ENCODE peak calls at places on chromosomes 1 and 21, in ten cellular contexts. A is ascending aorta; G is left lung; R is tibial artery; B is neural progenitor cell; S is OCI-LY7; O is CD8-positive, alpha-beta memory T cell; X is right cardiac atrium; Z is A549; E is GM23248. F is an unnamed sample.
A peak's percentile ranks its signal among the peaks of the same experiment; 100 is the strongest.

GRCh38 chr1:210257698-210258395 is 25.3 kb downstream of the SERTAD4 start:
- DNase-seq in A (no peak), G (no peak), R (peak; percentile 84), B (no peak), S (no peak), O (no peak), X (no peak), Z (no peak), E (no peak), F (no peak)

GRCh38 chr1:235741294-235741693 is 91.7 kb upstream of the GNG4 start:
- DNase-seq in A (no peak), G (no peak), R (no peak), B (no peak), S (no peak), O (no peak), X (no peak), Z (no peak), E (peak; percentile 79), F (no peak)

GRCh38 chr21:39366563-39366962 is 17.7 kb upstream of the HMGN1 start:
- DNase-seq in A (no peak), G (no peak), R (no peak), B (no peak), S (no peak), O (no peak), X (no peak), Z (no peak), E (no peak), F (no peak)

GRCh38 chr1:161092621-161093028 is 3.3 kb upstream of the NECTIN4 start:
- DNase-seq in A (no peak), G (no peak), R (peak; percentile 46), B (no peak), S (no peak), O (no peak), X (no peak), Z (no peak), E (peak; percentile 61), F (no peak)

GRCh38 chr1:234983554-234983911 is 145.1 kb downstream of the TOMM20 start:
- DNase-seq in A (no peak), G (no peak), R (no peak), B (no peak), S (no peak), O (no peak), X (no peak), Z (no peak), E (no peak), F (no peak)

GRCh38 chr21:25871566-25871965 is 136.8 kb downstream of the GABPA start:
- DNase-seq in A (no peak), G (no peak), R (no peak), B (no peak), S (peak; percentile 2), O (no peak), X (no peak), Z (no peak), E (no peak), F (no peak)

GRCh38 chr21:42440187-42440792 is 36.6 kb downstream of the UBASH3A start:
- DNase-seq in A (no peak), G (no peak), R (no peak), B (no peak), S (no peak), O (no peak), X (no peak), Z (no peak), E (no peak), F (no peak)

GRCh38 chr1:206963119-206963712 is 7.0 kb downstream of the FCAMR start:
- DNase-seq in A (no peak), G (no peak), R (no peak), B (no peak), S (no peak), O (no peak), X (no peak), Z (no peak), E (peak; percentile 72), F (no peak)

GRCh38 chr1:156544592-156545102 is 27.7 kb downstream of the IQGAP3 start:
- DNase-seq in A (no peak), G (no peak), R (peak; percentile 5), B (no peak), S (no peak), O (no peak), X (no peak), Z (no peak), E (no peak), F (no peak)

GRCh38 chr1:200409203-200409760 is 554 bp downstream of the ZNF281 start:
- DNase-seq in A (peak; percentile 68), G (peak; percentile 86), R (peak; percentile 66), B (peak; percentile 39), S (peak; percentile 38), O (peak; percentile 31), X (peak; percentile 71), Z (no peak), E (peak; percentile 56), F (no peak)

GRCh38 chr21:35399002-35399401 is 349.9 kb upstream of the RUNX1 start:
- DNase-seq in A (no peak), G (no peak), R (no peak), B (no peak), S (no peak), O (no peak), X (no peak), Z (no peak), E (peak; percentile 20), F (no peak)

GRCh38 chr1:147622731-147623130 is 47.6 kb downstream of the ACP6 start:
- DNase-seq in A (no peak), G (no peak), R (no peak), B (no peak), S (no peak), O (no peak), X (no peak), Z (no peak), E (peak; percentile 11), F (no peak)

GRCh38 chr21:14977814-14978213 is 87.0 kb downstream of the NRIP1 start:
- DNase-seq in A (no peak), G (no peak), R (no peak), B (no peak), S (no peak), O (no peak), X (no peak), Z (no peak), E (no peak), F (no peak)

GRCh38 chr1:203504400-203505250 is 10.7 kb downstream of the OPTC start:
- DNase-seq in A (peak; percentile 92), G (no peak), R (peak; percentile 88), B (peak; percentile 91), S (peak; percentile 81), O (peak; percentile 58), X (peak; percentile 93), Z (peak; percentile 90), E (peak; percentile 88), F (peak; percentile 23)

GRCh38 chr1:164380893-164381292 is 178.1 kb upstream of the PBX1 start:
- DNase-seq in A (no peak), G (no peak), R (no peak), B (no peak), S (no peak), O (no peak), X (peak; percentile 47), Z (no peak), E (peak; percentile 81), F (no peak)

GRCh38 chr1:192225713-192226112 is 67.5 kb downstream of the RGS18 start:
- DNase-seq in A (no peak), G (no peak), R (no peak), B (no peak), S (no peak), O (no peak), X (no peak), Z (no peak), E (peak; percentile 2), F (no peak)

GRCh38 chr21:29254550-29254949 is 44.2 kb upstream of the BACH1 start:
- DNase-seq in A (no peak), G (no peak), R (no peak), B (no peak), S (no peak), O (no peak), X (no peak), Z (no peak), E (no peak), F (no peak)

GRCh38 chr1:228860911-228861829 is 125.9 kb downstream of the RHOU start:
- DNase-seq in A (peak; percentile 69), G (no peak), R (no peak), B (no peak), S (no peak), O (no peak), X (no peak), Z (peak; percentile 94), E (peak; percentile 92), F (no peak)
- H3K27ac ChIP-seq in A (peak overlapping the region; percentile 19), G (no peak overlapping the region), R (no peak overlapping the region), B (no peak overlapping the region), S (no peak overlapping the region), O (no peak overlapping the region), X (no peak overlapping the region), Z (peak overlapping the region; percentile 78), E (no peak overlapping the region), F (no peak overlapping the region)

GRCh38 chr1:151574575-151575529 is 34.7 kb downstream of the TUFT1 start:
- DNase-seq in A (no peak), G (no peak), R (no peak), B (no peak), S (no peak), O (no peak), X (peak; percentile 57), Z (peak; percentile 72), E (peak; percentile 96), F (no peak)
- H3K27ac ChIP-seq in A (no peak overlapping the region), G (no peak overlapping the region), R (no peak overlapping the region), B (no peak overlapping the region), S (no peak overlapping the region), O (no peak overlapping the region), X (no peak overlapping the region), Z (peak overlapping the region; percentile 48), E (peak overlapping the region; percentile 79), F (peak overlapping the region; percentile 82)

GRCh38 chr1:44228218-44228617 is 14.9 kb downstream of the DMAP1 start:
- DNase-seq in A (no peak), G (no peak), R (no peak), B (no peak), S (no peak), O (no peak), X (no peak), Z (no peak), E (no peak), F (no peak)
- H3K27ac ChIP-seq in A (no peak overlapping the region), G (no peak overlapping the region), R (no peak overlapping the region), B (no peak overlapping the region), S (no peak overlapping the region), O (no peak overlapping the region), X (no peak overlapping the region), Z (no peak overlapping the region), E (no peak overlapping the region), F (no peak overlapping the region)

GRCh38 chr1:32988665-32989064 is 24.1 kb upstream of the RNF19B start:
- DNase-seq in A (no peak), G (no peak), R (peak; percentile 76), B (no peak), S (no peak), O (no peak), X (peak; percentile 60), Z (no peak), E (peak; percentile 82), F (no peak)

GRCh38 chr1:32990887-32991286 is 26.3 kb upstream of the RNF19B start:
- DNase-seq in A (no peak), G (no peak), R (no peak), B (no peak), S (no peak), O (no peak), X (no peak), Z (no peak), E (no peak), F (no peak)

GRCh38 chr1:32991819-32992488 is 27.3 kb upstream of the RNF19B start:
- DNase-seq in A (no peak), G (peak; percentile 73), R (no peak), B (no peak), S (peak; percentile 27), O (no peak), X (no peak), Z (no peak), E (no peak), F (no peak)

GRCh38 chr1:32991386-32991785 is 26.8 kb upstream of the RNF19B start:
- DNase-seq in A (no peak), G (no peak), R (no peak), B (no peak), S (no peak), O (no peak), X (no peak), Z (peak; percentile 40), E (no peak), F (no peak)

GRCh38 chr1:32989160-32989894 is 24.7 kb upstream of the RNF19B start:
- DNase-seq in A (peak; percentile 93), G (peak; percentile 81), R (peak; percentile 95), B (no peak), S (no peak), O (no peak), X (peak; percentile 89), Z (no peak), E (peak; percentile 97), F (no peak)
- H3K27ac ChIP-seq in A (peak overlapping the region; percentile 77), G (peak overlapping the region; percentile 85), R (peak overlapping the region; percentile 82), B (no peak overlapping the region), S (no peak overlapping the region), O (no peak overlapping the region), X (peak overlapping the region; percentile 93), Z (peak overlapping the region; percentile 89), E (peak overlapping the region; percentile 89), F (peak overlapping the region; percentile 88)

F was measured in esophagus squamous epithelium.